ENCODE peak calls at places on chromosomes 5 and 9, in four cellular contexts. D is GM12892, A is iris pigment epithelial cell, C is AG04450. P is an unnamed sample.

GRCh38 chr5:176144508-176144907 is 93.7 kb upstream of the SIMC1 start:
- DNase-seq in A (no peak), C (no peak), D (no peak), P (no peak)

GRCh38 chr5:157918811-157919742 is 60.1 kb upstream of the CLINT1 start:
- DNase-seq in A (peak; percentile 28), C (no peak), D (no peak), P (no peak)

GRCh38 chr5:1152156-1152555 is 40.3 kb upstream of the SLC12A7 start:
- DNase-seq in A (no peak), D (no peak), C (no peak), P (no peak)

GRCh38 chr9:89983411-89983810 is 378.6 kb downstream of the GADD45G start:
- DNase-seq in A (no peak), D (no peak), C (no peak), P (no peak)

GRCh38 chr9:129259373-129259772 is 81.3 kb upstream of the IER5L start:
- DNase-seq in C (no peak), D (no peak), A (no peak), P (no peak)

GRCh38 chr5:160271396-160271795 is 41.0 kb downstream of the CCNJL start:
- DNase-seq in A (peak; percentile 41), C (no peak), D (no peak), P (no peak)

GRCh38 chr9:10690546-10690945 is 77.7 kb upstream of the PTPRD start:
- DNase-seq in C (no peak), A (no peak), D (no peak), P (no peak)

GRCh38 chr5:10760033-10760975 is 730 bp downstream of the DAP start:
- DNase-seq in C (no peak), D (peak; percentile 34), A (peak; percentile 56), P (no peak)

GRCh38 chr9:69946800-69947437 is 96.7 kb upstream of the MAMDC2 start:
- DNase-seq in A (peak; percentile 91), D (no peak), C (peak; percentile 59), P (peak; percentile 18)

GRCh38 chr5:138635268-138635667 is 60.1 kb upstream of the HSPA9 start:
- DNase-seq in C (no peak), D (no peak), A (no peak), P (no peak)

GRCh38 chr5:180869587-180869986 is 8.5 kb upstream of the ZFP62 start:
- DNase-seq in C (no peak), D (no peak), A (no peak), P (no peak)

GRCh38 chr9:36442710-36443109 is 42.6 kb upstream of the RNF38 start:
- DNase-seq in C (no peak), D (no peak), A (no peak), P (no peak)

GRCh38 chr5:102216559-102217157 is 79.4 kb downstream of the SLCO4C1 start:
- DNase-seq in C (no peak), A (no peak), D (no peak), P (no peak)

GRCh38 chr9:26950521-26950920 is 3.5 kb upstream of the PLAA start:
- DNase-seq in D (no peak), C (no peak), A (peak; percentile 25), P (no peak)

GRCh38 chr5:61304611-61305369 is 27.3 kb upstream of the ZSWIM6 start:
- DNase-seq in A (peak; percentile 90), D (no peak), C (peak; percentile 58), P (no peak)

GRCh38 chr5:177462021-177462670 is 11.3 kb downstream of the DBN1 start:
- DNase-seq in A (no peak), C (no peak), D (no peak), P (no peak)

GRCh38 chr5:90843443-90843842 is 284.8 kb downstream of the ADGRV1 start:
- DNase-seq in C (no peak), D (no peak), A (no peak), P (no peak)

GRCh38 chr5:38906503-38906902 is 60.7 kb downstream of the OSMR start:
- DNase-seq in D (no peak), A (no peak), C (no peak), P (no peak)

GRCh38 chr9:87662808-87663528 is 63.0 kb upstream of the CTSL start:
- DNase-seq in C (no peak), D (peak; percentile 65), A (peak; percentile 84), P (peak; percentile 78)

GRCh38 chr5:56155992-56156584 is 77.0 kb downstream of the ANKRD55 start:
- DNase-seq in C (no peak), D (no peak), A (no peak), P (no peak)

GRCh38 chr5:96752341-96753016 is 55.3 kb downstream of the ERAP1 start:
- DNase-seq in C (peak; percentile 60), D (no peak), A (peak; percentile 49), P (peak; percentile 70)

GRCh38 chr5:181203842-181204560 is 995 bp downstream of the TRIM7 start:
- DNase-seq in A (no peak), C (no peak), D (no peak), P (no peak)

GRCh38 chr5:1255081-1255561 is 29.9 kb downstream of the SLC6A18 start:
- DNase-seq in C (no peak), D (no peak), A (no peak), P (no peak)

GRCh38 chr5:65811895-65812294 is 89.9 kb downstream of the NLN start:
- DNase-seq in C (no peak), D (no peak), A (peak; percentile 71), P (no peak)

GRCh38 chr9:88776717-88777497 is 214.4 kb upstream of the S1PR3 start:
- DNase-seq in A (peak; percentile 98), C (peak; percentile 63), D (no peak), P (peak; percentile 61)

GRCh38 chr5:173172166-173172565 is 27.8 kb downstream of the BNIP1 start:
- DNase-seq in C (no peak), D (no peak), A (no peak), P (no peak)

GRCh38 chr5:92795633-92796032 is 785.4 kb downstream of the NR2F1-AS1 start:
- DNase-seq in D (no peak), A (no peak), C (no peak), P (no peak)

GRCh38 chr5:144276034-144276822 is 105.6 kb downstream of the KCTD16 start:
- DNase-seq in A (peak; percentile 70), D (no peak), C (no peak), P (peak; percentile 56)

GRCh38 chr5:107431998-107432397 is 238.7 kb downstream of the EFNA5 start:
- DNase-seq in C (no peak), A (peak; percentile 67), D (no peak), P (no peak)

GRCh38 chr5:140926903-140927573 is 939 bp downstream of the PCDHAC1 start:
- DNase-seq in A (peak; percentile 14), C (no peak), D (no peak), P (no peak)

GRCh38 chr5:166068547-166069335 is 2222.7 kb upstream of the WWC1 start:
- DNase-seq in C (no peak), D (no peak), A (peak; percentile 6), P (no peak)

GRCh38 chr5:98934581-98934980 is 5.8 kb upstream of the CHD1 start:
- DNase-seq in C (no peak), D (no peak), A (peak; percentile 47), P (no peak)